ENCODE peak calls at places on chromosomes 5 and 9, in eight cellular contexts. R is hypothalamus; N is Ammon's horn; G is activated effector memory CD4-positive, alpha-beta T cell treated with anti-CD3 and anti-CD28 coated beads, Interleukin-2, amount 50 U/mL, for 16 hours; J is NCI-H1092; S is GM13977; M is stimulated activated effector memory CD8-positive, alpha-beta T cell treated with anti-CD3 and anti-CD28 coated beads, Interleukin-12 subunit alpha, Interleukin-12 subunit beta, amount 100 ng/mL, for 72 hours; X is sciatic nerve. A is an unnamed sample.

GRCh38 chr5:174412374-174412773 is 312.0 kb upstream of the MSX2 start:
- DNase-seq in S (no peak), J (no peak), R (no peak), X (no peak), M (no peak), N (no peak), G (no peak), A (no peak)

GRCh38 chr5:178074266-178074952 is 38.9 kb upstream of the N4BP3 start:
- DNase-seq in R (no peak), X (no peak), N (no peak), M (no peak), J (no peak), G (no peak), S (peak), A (no peak)

GRCh38 chr9:92146610-92147009 is 31.4 kb upstream of the SPTLC1 start:
- DNase-seq in N (no peak), M (no peak), G (no peak), X (no peak), S (no peak), J (no peak), R (no peak), A (no peak)

GRCh38 chr9:91059713-91060112 is 258.1 kb downstream of the SYK start:
- DNase-seq in N (no peak), J (no peak), M (no peak), S (no peak), G (no peak), R (no peak), X (no peak), A (peak)

GRCh38 chr9:95133351-95133724 is 184.2 kb downstream of the FANCC start:
- DNase-seq in J (no peak), X (no peak), S (no peak), R (no peak), G (no peak), M (no peak), N (no peak), A (no peak)

GRCh38 chr5:77518304-77518703 is 26.2 kb upstream of the WDR41 start:
- DNase-seq in R (no peak), M (no peak), S (no peak), G (no peak), N (no peak), X (no peak), J (peak), A (no peak)

GRCh38 chr5:159992566-159992965 is 16.4 kb upstream of the TTC1 start:
- DNase-seq in N (no peak), G (no peak), R (no peak), J (no peak), M (no peak), X (no peak), S (no peak), A (no peak)

GRCh38 chr5:98391921-98392625 is 381.4 kb upstream of the RGMB start:
- DNase-seq in R (no peak), S (no peak), M (no peak), G (no peak), X (no peak), N (no peak), J (no peak), A (no peak)

GRCh38 chr9:134655101-134655500 is 13.5 kb downstream of the COL5A1 start:
- DNase-seq in X (peak), S (no peak), G (no peak), J (no peak), M (no peak), N (no peak), R (no peak), A (no peak)

GRCh38 chr5:110790673-110791072 is 51.9 kb downstream of the SLC25A46 start:
- DNase-seq in M (no peak), G (no peak), X (no peak), J (no peak), N (no peak), S (no peak), R (no peak), A (no peak)

GRCh38 chr5:101658433-101658832 is 637.7 kb downstream of the SLCO4C1 start:
- DNase-seq in M (no peak), N (no peak), J (no peak), S (no peak), X (no peak), R (no peak), G (no peak), A (no peak)

GRCh38 chr9:107242073-107243063 is 40.7 kb upstream of the RAD23B start:
- DNase-seq in S (no peak), M (no peak), J (no peak), R (no peak), G (no peak), N (no peak), X (no peak), A (no peak)

GRCh38 chr5:27568811-27569210 is 530.4 kb upstream of the CDH9 start:
- DNase-seq in X (no peak), M (no peak), G (no peak), S (no peak), J (no peak), R (no peak), N (no peak), A (no peak)

GRCh38 chr5:6496207-6496584 is 47.5 kb downstream of the UBE2QL1 start:
- DNase-seq in G (no peak), N (no peak), X (no peak), M (peak), S (peak), R (no peak), J (no peak), A (no peak)

GRCh38 chr9:129273941-129274709 is 96.1 kb upstream of the IER5L start:
- DNase-seq in M (no peak), X (peak), R (no peak), J (no peak), G (peak), N (no peak), S (no peak), A (no peak)

GRCh38 chr9:95032580-95033298 is 284.8 kb downstream of the FANCC start:
- DNase-seq in M (no peak), X (no peak), J (no peak), S (no peak), N (no peak), G (no peak), R (no peak), A (no peak)

GRCh38 chr9:91483835-91484234 is 60.2 kb upstream of the NFIL3 start:
- DNase-seq in R (no peak), G (no peak), N (no peak), S (no peak), J (no peak), X (no peak), M (no peak), A (no peak)

GRCh38 chr9:121369595-121370265 is at the start of gene STOM:
- DNase-seq in J (peak), G (no peak), S (peak), M (no peak), N (no peak), X (peak), R (no peak), A (no peak)

GRCh38 chr5:149108651-149109280 is 32.5 kb upstream of the ABLIM3 start:
- DNase-seq in N (no peak), M (no peak), R (no peak), G (no peak), X (no peak), S (no peak), J (no peak), A (no peak)

GRCh38 chr9:21576331-21577189 is 94.4 kb upstream of the IFNE start:
- DNase-seq in X (no peak), M (no peak), N (peak), G (no peak), J (no peak), R (no peak), S (no peak), A (peak)

GRCh38 chr5:122639852-122640251 is 135.0 kb upstream of the SNX2 start:
- DNase-seq in R (no peak), G (no peak), M (no peak), N (no peak), X (no peak), S (no peak), J (no peak), A (peak)

GRCh38 chr9:34454571-34455065 is 3.8 kb downstream of the FAM219A start:
- DNase-seq in J (no peak), G (no peak), X (no peak), R (peak), S (no peak), M (no peak), N (no peak), A (peak)

GRCh38 chr5:24750356-24750755 is 105.6 kb upstream of the CDH10 start:
- DNase-seq in G (no peak), M (no peak), S (no peak), R (no peak), J (no peak), N (no peak), X (no peak), A (no peak)

GRCh38 chr9:123043081-123043939 is 9.8 kb downstream of the GPR21 start:
- DNase-seq in J (no peak), N (no peak), S (no peak), R (no peak), G (no peak), X (no peak), M (no peak), A (no peak)

GRCh38 chr5:60458669-60459068 is 241.3 kb downstream of the DEPDC1B start:
- DNase-seq in X (no peak), G (no peak), N (no peak), R (no peak), M (no peak), J (no peak), S (no peak), A (no peak)

GRCh38 chr9:133769511-133770075 is 31.4 kb upstream of the SARDH start:
- DNase-seq in M (no peak), J (no peak), N (no peak), X (peak), G (peak), R (no peak), S (no peak), A (no peak)

GRCh38 chr5:61586096-61587084 is 254.3 kb downstream of the ZSWIM6 start:
- DNase-seq in X (no peak), S (no peak), J (no peak), G (no peak), N (peak), R (no peak), M (no peak), A (no peak)

GRCh38 chr9:137502008-137502913 is 43.1 kb upstream of the NSMF start:
- DNase-seq in S (peak), R (no peak), M (no peak), N (no peak), X (no peak), G (no peak), J (no peak), A (no peak)

GRCh38 chr9:21294904-21295538 is 10.1 kb downstream of the IFNA5 start:
- DNase-seq in N (no peak), S (no peak), M (no peak), J (no peak), G (no peak), R (no peak), X (no peak), A (no peak)

GRCh38 chr5:135034186-135034962 is at the start of gene PITX1:
- DNase-seq in G (no peak), J (peak), M (no peak), R (no peak), N (no peak), S (peak), X (no peak), A (no peak)